ENCODE peak calls at places on chromosomes 7 and 10, in five cellular contexts. H, G, I, L and Y are unnamed samples.

GRCh38 chr7:70595741-70596574 is 536.0 kb upstream of the GALNT17 start:
- DNase-seq in H (no peak), G (peak), I (no peak), L (peak), Y (peak)

GRCh38 chr10:88428442-88428841 is 154.7 kb downstream of the RNLS start:
- DNase-seq in H (no peak), G (no peak), I (no peak), L (no peak), Y (peak)

GRCh38 chr10:14554091-14554842 is 220.4 kb downstream of the FAM107B start:
- DNase-seq in H (no peak), G (no peak), I (no peak), L (no peak), Y (no peak)

GRCh38 chr10:285216-285967 is 150.1 kb downstream of the ZMYND11 start:
- DNase-seq in H (no peak), G (no peak), I (no peak), L (no peak), Y (no peak)

GRCh38 chr7:73725703-73726466 is 6.4 kb upstream of the STX1A start:
- DNase-seq in H (peak), G (peak), I (peak), L (peak), Y (peak)

GRCh38 chr7:4959356-4959755 is 369 bp upstream of the MMD2 start:
- DNase-seq in H (no peak), G (no peak), I (no peak), L (no peak), Y (no peak)

GRCh38 chr7:111931016-111931517 is 275.1 kb downstream of the DOCK4 start:
- DNase-seq in H (no peak), G (no peak), I (no peak), L (no peak), Y (no peak)

GRCh38 chr10:43273543-43273942 is 6.7 kb upstream of the RASGEF1A start:
- DNase-seq in H (no peak), G (no peak), I (no peak), L (no peak), Y (no peak)

GRCh38 chr10:5631936-5632335 is 34.5 kb downstream of the ASB13 start:
- DNase-seq in H (no peak), G (no peak), I (peak), L (no peak), Y (no peak)